ENCODE peak calls at places on chromosomes 11 and 22, in seven cellular contexts. P is type B pancreatic cell, Y is cardiac fibroblast, K is lower lobe of right lung, C is right atrium auricular region, R is BJ, V is ovary. F is an unnamed sample.

GRCh38 chr11:44596541-44597276 is 31.2 kb downstream of the CD82 start:
- DNase-seq in P (no peak), Y (no peak), K (no peak), C (no peak), R (no peak), V (no peak), F (no peak)

GRCh38 chr22:37161442-37161841 is 11.7 kb upstream of the IL2RB start:
- DNase-seq in P (no peak), Y (peak), K (no peak), C (no peak), R (no peak), V (no peak), F (no peak)

GRCh38 chr11:112248216-112248615 is 12.4 kb downstream of the PLET1 start:
- DNase-seq in P (no peak), Y (peak), K (no peak), C (no peak), R (no peak), V (no peak), F (no peak)

GRCh38 chr11:67119577-67120391 is 721 bp downstream of the KDM2A start:
- DNase-seq in P (no peak), Y (peak), K (peak), C (no peak), R (no peak), V (peak), F (no peak)

GRCh38 chr22:47057916-47058585 is 295.6 kb downstream of the TBC1D22A start:
- DNase-seq in P (no peak), Y (no peak), K (peak), C (no peak), R (no peak), V (no peak), F (no peak)

GRCh38 chr11:117857734-117858369 is 18.6 kb downstream of the FXYD6 start:
- DNase-seq in P (peak), Y (no peak), K (no peak), C (peak), R (no peak), V (peak), F (peak)

GRCh38 chr11:68267881-68268240 is 3.9 kb downstream of the C11orf24 start:
- DNase-seq in P (no peak), Y (no peak), K (no peak), C (no peak), R (no peak), V (no peak), F (no peak)

GRCh38 chr11:68655406-68655805 is 28.9 kb upstream of the GAL start:
- DNase-seq in P (no peak), Y (no peak), K (no peak), C (no peak), R (no peak), V (no peak), F (no peak)

GRCh38 chr11:132792341-132793140 is 739.8 kb downstream of the OPCML start:
- DNase-seq in P (no peak), Y (no peak), K (no peak), C (no peak), R (no peak), V (no peak), F (no peak)

GRCh38 chr11:19795082-19795481 is 82.4 kb downstream of the NAV2 start:
- DNase-seq in P (no peak), Y (no peak), K (no peak), C (no peak), R (no peak), V (no peak), F (no peak)

GRCh38 chr11:118715245-118715807 is 35.9 kb upstream of the TREH start:
- DNase-seq in P (no peak), Y (no peak), K (no peak), C (no peak), R (peak), V (peak), F (no peak)

GRCh38 chr11:38182126-38182907 is 1584.3 kb upstream of the RAG2 start:
- DNase-seq in P (no peak), Y (peak), K (no peak), C (no peak), R (peak), V (no peak), F (no peak)

GRCh38 chr22:25202290-25202921 is 2.7 kb downstream of the CRYBB3 start:
- DNase-seq in P (no peak), Y (peak), K (peak), C (peak), R (no peak), V (peak), F (no peak)

GRCh38 chr11:124123587-124123986 is 8.3 kb downstream of the VWA5A start:
- DNase-seq in P (no peak), Y (no peak), K (no peak), C (no peak), R (no peak), V (no peak), F (no peak)

GRCh38 chr11:78938036-78938435 is 363.4 kb upstream of the NARS2 start:
- DNase-seq in P (no peak), Y (no peak), K (no peak), C (no peak), R (no peak), V (no peak), F (no peak)

GRCh38 chr11:78935408-78936101 is 360.9 kb upstream of the NARS2 start:
- DNase-seq in P (no peak), Y (peak), K (no peak), C (no peak), R (no peak), V (no peak), F (no peak)

GRCh38 chr11:78943841-78944240 is 369.2 kb upstream of the NARS2 start:
- DNase-seq in P (no peak), Y (no peak), K (no peak), C (no peak), R (no peak), V (no peak), F (no peak)

GRCh38 chr11:78940500-78941225 is 366.0 kb upstream of the NARS2 start:
- DNase-seq in P (no peak), Y (no peak), K (no peak), C (no peak), R (no peak), V (no peak), F (no peak)

GRCh38 chr11:78941226-78941851 is 366.7 kb upstream of the NARS2 start:
- DNase-seq in P (no peak), Y (no peak), K (peak), C (no peak), R (no peak), V (no peak), F (no peak)
- TF ChIP-seq CTCF in P (no peak), Y (no peak), K (no peak), C (no peak), R (no peak), V (no peak), F (no peak)

GRCh38 chr11:135074397-135074998 is 662.5 kb upstream of the B3GAT1 start:
- DNase-seq in P (no peak), Y (peak), K (no peak), C (no peak), R (no peak), V (no peak), F (no peak)
- TF ChIP-seq CTCF in P (peak), Y (no peak), K (no peak), C (no peak), R (peak), V (no peak), F (no peak)

DNA sequence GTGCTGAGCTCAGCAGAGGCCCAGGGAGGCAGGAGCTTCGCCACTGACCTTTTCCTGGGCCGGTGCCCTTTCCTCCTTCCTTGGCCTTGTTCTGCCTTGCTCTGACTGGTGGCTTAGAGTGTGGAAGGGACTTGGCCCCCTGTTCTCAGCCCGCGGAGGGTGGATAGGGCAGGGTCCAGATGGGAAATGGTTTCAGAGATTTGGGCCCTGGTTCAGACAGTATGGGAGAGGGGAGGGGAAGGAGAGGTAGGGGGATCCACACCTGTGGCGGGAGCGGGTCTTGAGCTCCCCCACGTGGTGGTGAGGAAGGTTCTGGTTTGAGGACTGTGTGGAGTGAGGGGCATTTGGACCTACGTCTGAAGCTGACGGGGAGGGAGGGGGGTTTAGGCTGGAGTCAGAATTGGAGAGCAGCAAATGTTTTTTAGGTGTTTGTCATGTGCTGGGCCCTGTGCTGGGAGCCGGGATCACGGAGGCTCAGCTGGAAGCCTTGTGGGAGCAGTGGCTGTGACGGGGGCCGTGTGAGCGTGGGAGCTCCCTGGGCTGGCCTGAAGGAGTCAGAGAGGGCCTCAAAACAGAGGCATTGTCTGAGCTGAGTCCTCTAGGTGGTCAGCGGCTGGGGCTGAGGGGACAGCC is 27.2 kb downstream of the SHANK3 start:
- DNase-seq in P (no peak), Y (no peak), K (peak), C (no peak), R (no peak), V (no peak), F (no peak)
- TF ChIP-seq CTCF in P (peak), Y (no peak), K (no peak), C (no peak), R (peak), V (no peak), F (no peak)

GRCh38 chr11:79170289-79170688 is 270.5 kb downstream of the TENM4 start:
- DNase-seq in P (no peak), Y (no peak), K (no peak), C (no peak), R (no peak), V (no peak), F (no peak)
- TF ChIP-seq CTCF in P (no peak), Y (no peak), K (no peak), C (no peak), R (no peak), V (no peak), F (no peak)

GRCh38 chr11:61733120-61733978 is 19.1 kb upstream of the MYRF start:
- DNase-seq in P (peak), Y (peak), K (peak), C (peak), R (peak), V (peak), F (peak)
- TF ChIP-seq CTCF in P (peak), Y (peak), K (peak), C (peak), R (peak), V (peak), F (peak)

DNA sequence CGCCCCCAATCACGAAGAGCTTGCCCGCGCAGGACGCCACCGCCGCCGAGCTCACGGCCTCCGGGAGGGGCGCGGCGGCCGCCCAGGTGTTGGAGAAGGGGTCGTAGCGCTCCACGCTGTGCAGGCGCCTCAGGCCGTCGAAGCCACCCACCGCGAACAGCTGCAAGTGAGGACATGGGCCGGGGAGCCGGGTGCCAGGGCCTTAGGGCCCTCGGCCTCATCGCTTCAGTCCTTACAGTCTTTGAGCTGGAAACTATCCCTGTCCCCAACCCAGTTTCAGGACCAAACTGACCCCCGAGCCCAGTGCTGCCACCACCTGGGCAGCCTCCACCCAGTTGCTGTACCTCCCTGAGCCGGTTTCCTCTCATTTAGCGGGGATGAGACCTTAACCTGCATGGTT is 7.6 kb downstream of the KLHL35 start:
- DNase-seq in P (no peak), Y (no peak), K (no peak), C (no peak), R (no peak), V (no peak), F (no peak)
- TF ChIP-seq CTCF in P (peak), Y (peak), K (no peak), C (no peak), R (peak), V (no peak), F (no peak)

DNA sequence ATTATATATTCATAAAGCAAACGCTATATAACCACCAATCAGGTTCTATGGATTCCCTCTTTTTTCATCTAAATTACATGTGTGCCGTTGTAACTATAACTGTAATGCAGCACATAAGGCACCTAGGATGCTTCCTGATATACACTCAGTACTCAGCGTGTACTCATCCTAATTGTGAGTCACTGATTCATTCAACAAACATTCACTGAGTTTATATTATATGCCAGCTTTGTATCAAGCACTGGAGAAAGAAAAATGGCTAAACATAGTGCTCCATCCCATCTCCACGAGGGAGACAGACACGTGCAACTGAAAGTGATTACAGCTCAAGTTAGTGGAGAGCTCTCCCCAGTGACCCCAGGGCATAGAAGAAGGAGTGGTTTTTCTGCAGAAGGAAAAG is 49.9 kb upstream of the SYN3 start:
- DNase-seq in P (no peak), Y (no peak), K (no peak), C (no peak), R (no peak), V (no peak), F (no peak)
- TF ChIP-seq CTCF in P (no peak), Y (no peak), K (no peak), C (no peak), R (no peak), V (no peak), F (no peak)

DNA sequence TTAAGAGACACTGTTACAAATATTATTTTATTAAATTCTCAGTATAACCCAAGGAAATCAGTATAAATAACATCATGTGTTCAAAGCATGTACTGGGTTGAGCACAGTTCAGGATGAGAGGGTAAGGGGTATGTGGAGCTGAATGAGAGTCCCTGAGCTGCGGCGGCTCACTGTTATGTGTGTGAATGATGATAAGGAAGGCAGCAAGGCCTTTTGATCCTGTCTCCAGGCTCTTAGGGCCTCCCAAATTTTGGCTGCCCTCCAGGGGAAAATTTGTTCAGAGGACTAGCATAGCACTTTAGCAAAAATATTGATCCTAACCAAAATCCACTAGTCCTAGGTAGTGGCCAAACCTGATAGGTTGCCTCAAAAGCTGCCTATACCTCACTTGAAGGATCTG is 86.1 kb upstream of the SPON1 start:
- DNase-seq in P (no peak), Y (no peak), K (no peak), C (no peak), R (no peak), V (no peak), F (no peak)
- TF ChIP-seq CTCF in P (no peak), Y (no peak), K (no peak), C (no peak), R (no peak), V (no peak), F (no peak)

GRCh38 chr11:3037041-3037944 is 19.9 kb downstream of the CARS1 start:
- DNase-seq in P (peak), Y (peak), K (peak), C (peak), R (no peak), V (peak), F (no peak)
- TF ChIP-seq CTCF in P (peak), Y (peak), K (peak), C (peak), R (peak), V (peak), F (peak)

GRCh38 chr11:32479291-32479690 is 44.0 kb upstream of the WT1 start:
- DNase-seq in P (no peak), Y (no peak), K (no peak), C (no peak), R (no peak), V (no peak), F (no peak)

GRCh38 chr11:32473282-32473909 is 38.1 kb upstream of the WT1 start:
- DNase-seq in P (no peak), Y (no peak), K (no peak), C (no peak), R (no peak), V (no peak), F (no peak)

DNA sequence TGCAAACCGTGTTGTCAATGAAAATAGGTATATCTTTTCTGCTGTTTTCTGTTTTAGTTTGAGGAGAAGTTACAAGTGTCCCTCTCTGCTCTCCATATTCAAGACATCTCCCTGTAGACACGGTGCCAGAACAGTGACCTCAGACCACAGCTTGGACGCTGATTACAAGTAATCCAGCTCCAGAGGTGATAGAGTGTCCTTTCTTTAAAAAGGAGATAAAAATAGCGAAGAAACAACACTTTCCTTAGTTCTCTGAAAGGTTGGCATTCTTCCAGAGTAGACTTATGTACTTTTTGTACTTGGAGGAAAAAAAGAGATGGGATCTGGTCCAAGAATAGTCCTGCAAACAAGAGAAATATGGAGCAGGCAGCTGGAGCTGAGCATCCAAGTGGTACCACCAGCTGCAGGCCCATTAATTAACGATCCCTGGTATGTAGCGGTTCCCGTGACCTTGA is 43.0 kb upstream of the WT1 start:
- DNase-seq in P (no peak), Y (peak), K (no peak), C (no peak), R (no peak), V (peak), F (no peak)
- TF ChIP-seq CTCF in P (no peak), Y (no peak), K (no peak), C (no peak), R (no peak), V (no peak), F (no peak)